ENCODE peak calls at places on chromosome 13, in eight cellular contexts. O is prostate gland, W is A549, Y is stomach, D is breast epithelium, E is lower leg skin, Z is spleen, N is endothelial cell of umbilical vein. A is an unnamed sample.

GRCh38 chr13:46170687-46171086 is 11.3 kb downstream of the LCP1 start:
- DNase-seq in O (no peak), W (no peak), Y (no peak), D (no peak), E (no peak), Z (no peak), N (no peak), A (peak; percentile 93)

GRCh38 chr13:20873348-20873747 is 29.2 kb downstream of the XPO4 start:
- DNase-seq in O (no peak), W (no peak), Y (no peak), D (no peak), E (no peak), Z (no peak), N (peak; percentile 55), A (no peak)

GRCh38 chr13:67134322-67135129 is 95.6 kb downstream of the PCDH9 start:
- DNase-seq in O (no peak), W (no peak), Y (no peak), D (no peak), E (no peak), Z (no peak), N (peak; percentile 59), A (no peak)

GRCh38 chr13:39616087-39616694 is 13.2 kb upstream of the LHFPL6 start:
- DNase-seq in O (peak; percentile 47), W (peak; percentile 54), Y (no peak), D (no peak), E (no peak), Z (no peak), N (peak; percentile 70), A (peak; percentile 83)

GRCh38 chr13:22298530-22298929 is 627.7 kb downstream of the FGF9 start:
- DNase-seq in O (no peak), W (no peak), Y (no peak), D (no peak), E (no peak), Z (no peak), N (no peak), A (no peak)

GRCh38 chr13:23960566-23961156 is 63.4 kb upstream of the C1QTNF9B start:
- DNase-seq in O (no peak), W (peak; percentile 39), Y (no peak), D (no peak), E (no peak), Z (no peak), N (peak; percentile 52), A (peak; percentile 50)

GRCh38 chr13:20456737-20457136 is 68.9 kb downstream of the CRYL1 start:
- DNase-seq in O (no peak), W (no peak), Y (no peak), D (no peak), E (no peak), Z (no peak), N (no peak), A (no peak)

GRCh38 chr13:79060216-79060615 is 345.8 kb downstream of the RBM26 start:
- DNase-seq in O (no peak), W (no peak), Y (no peak), D (no peak), E (no peak), Z (no peak), N (no peak), A (no peak)

GRCh38 chr13:40329682-40330485 is 336.6 kb downstream of the FOXO1 start:
- DNase-seq in O (no peak), W (no peak), Y (no peak), D (no peak), E (no peak), Z (no peak), N (no peak), A (no peak)

GRCh38 chr13:102800145-102801041 is 1.5 kb downstream of the BIVM start:
- DNase-seq in O (peak; percentile 63), W (peak; percentile 76), Y (peak; percentile 83), D (peak; percentile 63), E (peak; percentile 95), Z (peak; percentile 95), N (peak; percentile 79), A (peak; percentile 92)

GRCh38 chr13:26482451-26483197 is 74.9 kb upstream of the WASF3 start:
- DNase-seq in O (peak; percentile 52), W (peak; percentile 66), Y (peak; percentile 71), D (peak; percentile 58), E (peak; percentile 86), Z (no peak), N (peak; percentile 79), A (peak; percentile 79)

GRCh38 chr13:23380534-23380933 is 53.0 kb downstream of the SACS start:
- DNase-seq in O (no peak), W (no peak), Y (no peak), D (no peak), E (no peak), Z (no peak), N (no peak), A (no peak)

GRCh38 chr13:40596484-40596883 is 70.0 kb downstream of the FOXO1 start:
- DNase-seq in O (no peak), W (no peak), Y (no peak), D (no peak), E (no peak), Z (no peak), N (no peak), A (no peak)

GRCh38 chr13:33260168-33261098 is 25.1 kb downstream of the STARD13 start:
- DNase-seq in O (no peak), W (no peak), Y (no peak), D (no peak), E (no peak), Z (no peak), N (no peak), A (no peak)

GRCh38 chr13:63773476-63773875 is 2357.8 kb upstream of the PCDH20 start:
- DNase-seq in O (no peak), W (no peak), Y (no peak), D (no peak), E (no peak), Z (no peak), N (no peak), A (no peak)

GRCh38 chr13:102147353-102147752 is 254.5 kb downstream of the FGF14 start:
- DNase-seq in O (no peak), W (no peak), Y (no peak), D (no peak), E (no peak), Z (no peak), N (no peak), A (no peak)

GRCh38 chr13:26872444-26873173 is 112.0 kb upstream of the GPR12 start:
- DNase-seq in O (peak; percentile 12), W (peak; percentile 36), Y (peak; percentile 29), D (no peak), E (peak; percentile 87), Z (peak; percentile 78), N (peak; percentile 29), A (peak; percentile 80)

GRCh38 chr13:23744315-23744714 is 144.9 kb downstream of the MIPEP start:
- DNase-seq in O (no peak), W (no peak), Y (no peak), D (no peak), E (no peak), Z (no peak), N (no peak), A (no peak)

GRCh38 chr13:27496851-27497250 is 46.5 kb upstream of the MTIF3 start:
- DNase-seq in O (no peak), W (no peak), Y (no peak), D (no peak), E (no peak), Z (no peak), N (no peak), A (no peak)

GRCh38 chr13:107669356-107669755 is 546.0 kb downstream of the LIG4 start:
- DNase-seq in O (no peak), W (no peak), Y (no peak), D (no peak), E (no peak), Z (no peak), N (peak; percentile 14), A (no peak)

GRCh38 chr13:110907951-110908898 is 6.6 kb downstream of the ANKRD10 start:
- DNase-seq in O (peak; percentile 91), W (peak; percentile 74), Y (peak; percentile 71), D (no peak), E (no peak), Z (no peak), N (peak; percentile 24), A (no peak)
- TF ChIP-seq POLR2A in O (no peak), W (no peak), Y (no peak), D (no peak), E (no peak), Z (no peak), N (no peak), A (no peak)

GRCh38 chr13:44155422-44156293 is 218.0 kb upstream of the SERP2 start:
- DNase-seq in O (peak; percentile 78), W (no peak), Y (peak; percentile 70), D (peak; percentile 57), E (peak; percentile 88), Z (no peak), N (peak; percentile 9), A (no peak)
- H3K4me3 ChIP-seq in O (peak overlapping the region; percentile 19), W (no peak overlapping the region), Y (peak overlapping the region; percentile 23), D (peak overlapping the region; percentile 12), E (no peak overlapping the region), Z (no peak overlapping the region), N (no peak overlapping the region), A (no peak overlapping the region)

GRCh38 chr13:76470991-76471390 is 415.2 kb downstream of the KCTD12 start:
- DNase-seq in O (no peak), W (no peak), Y (no peak), D (no peak), E (no peak), Z (no peak), N (no peak), A (no peak)

GRCh38 chr13:76474356-76474755 is 411.8 kb downstream of the KCTD12 start:
- DNase-seq in O (no peak), W (no peak), Y (no peak), D (no peak), E (no peak), Z (no peak), N (peak; percentile 31), A (no peak)

GRCh38 chr13:76472916-76473315 is 413.3 kb downstream of the KCTD12 start:
- DNase-seq in O (no peak), W (no peak), Y (no peak), D (no peak), E (no peak), Z (no peak), N (peak; percentile 53), A (no peak)

GRCh38 chr13:76471486-76471885 is 414.7 kb downstream of the KCTD12 start:
- DNase-seq in O (no peak), W (no peak), Y (no peak), D (no peak), E (no peak), Z (no peak), N (no peak), A (no peak)

DNA sequence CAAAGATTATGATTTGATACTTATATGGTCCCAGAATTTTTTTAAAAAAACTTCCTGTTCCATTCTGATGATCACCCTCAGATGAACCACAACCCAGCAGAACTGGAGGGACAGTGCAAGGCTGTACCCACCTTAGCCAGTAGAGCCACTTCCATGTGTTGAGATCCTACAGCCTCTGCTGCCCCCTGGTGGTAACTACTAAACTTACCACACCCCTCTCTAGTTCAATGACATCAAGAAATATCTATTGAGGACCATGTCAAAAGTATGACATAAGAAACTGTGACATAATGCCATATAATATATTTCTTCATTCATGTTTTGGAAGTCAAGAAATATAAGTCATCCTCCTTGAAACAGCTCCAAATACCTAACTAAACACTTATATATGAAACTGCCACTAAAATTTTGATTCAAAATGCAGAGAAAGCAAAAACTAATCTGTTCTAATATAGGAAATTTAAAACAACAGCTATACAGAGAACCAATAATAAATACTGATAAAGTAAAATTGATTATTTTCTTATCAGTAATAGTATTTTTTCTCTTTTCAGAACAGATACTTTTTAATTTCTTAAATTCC is 412.6 kb downstream of the KCTD12 start:
- DNase-seq in O (peak; percentile 58), W (peak; percentile 77), Y (peak; percentile 74), D (peak; percentile 52), E (peak; percentile 88), Z (no peak), N (peak; percentile 85), A (peak; percentile 82)
- TF ChIP-seq POLR2A in O (no peak), W (no peak), Y (no peak), D (no peak), E (no peak), Z (no peak), N (no peak), A (no peak)

GRCh38 chr13:99657848-99658265 is 156.6 kb downstream of the TM9SF2 start:
- DNase-seq in O (no peak), W (peak; percentile 48), Y (peak; percentile 49), D (no peak), E (peak; percentile 88), Z (no peak), N (peak; percentile 46), A (no peak)
- H3K4me3 ChIP-seq in O (peak overlapping the region; percentile 25), W (peak overlapping the region; percentile 46), Y (peak overlapping the region; percentile 54), D (peak overlapping the region; percentile 60), E (peak overlapping the region; percentile 22), Z (peak overlapping the region; percentile 28), N (peak overlapping the region; percentile 30), A (no peak overlapping the region)

A was measured in NB4.